ENCODE peak calls at places on chromosomes 6 and 20, in four cellular contexts. One of them, this sample, is unnamed.

GRCh38 chr20:53138454-53139291 is 166.5 kb downstream of the TSHZ2 start:
- DNase-seq in GM12891: peak; percentile 5
- DNase-seq in K562: no peak
- DNase-seq in H1: no peak
- DNase-seq in this sample: no peak

GRCh38 chr6:150579611-150580010 is 20.1 kb upstream of the PLEKHG1 start:
- DNase-seq in H1: no peak
- DNase-seq in K562: no peak
- DNase-seq in GM12891: no peak
- DNase-seq in this sample: no peak

GRCh38 chr6:137926207-137926731 is 59.2 kb downstream of the TNFAIP3 start:
- DNase-seq in GM12891: no peak
- DNase-seq in H1: peak; percentile 23
- DNase-seq in K562: peak; percentile 33
- DNase-seq in this sample: no peak

GRCh38 chr6:124798942-124799496 is 163.2 kb upstream of the RNF217 start:
- DNase-seq in GM12891: no peak
- DNase-seq in K562: no peak
- DNase-seq in H1: no peak
- DNase-seq in this sample: no peak

GRCh38 chr6:90610671-90611542 is 24.0 kb upstream of the MAP3K7 start:
- DNase-seq in GM12891: peak; percentile 42
- DNase-seq in H1: no peak
- DNase-seq in K562: peak; percentile 27
- DNase-seq in this sample: peak; percentile 35

GRCh38 chr20:61193164-61193563 is 58.9 kb upstream of the CDH4 start:
- DNase-seq in H1: no peak
- DNase-seq in GM12891: no peak
- DNase-seq in K562: no peak
- DNase-seq in this sample: no peak

GRCh38 chr20:10553326-10553984 is 118.3 kb downstream of the SLX4IP start:
- DNase-seq in H1: no peak
- DNase-seq in GM12891: no peak
- DNase-seq in K562: peak; percentile 26
- DNase-seq in this sample: no peak

GRCh38 chr20:6530254-6530653 is 237.2 kb upstream of the BMP2 start:
- DNase-seq in GM12891: no peak
- DNase-seq in K562: no peak
- DNase-seq in H1: no peak
- DNase-seq in this sample: no peak

GRCh38 chr6:5671162-5671561 is 335.6 kb downstream of the NRN1 start:
- DNase-seq in H1: no peak
- DNase-seq in GM12891: no peak
- DNase-seq in K562: peak; percentile 24
- DNase-seq in this sample: no peak

GRCh38 chr6:139533573-139534471 is 159.4 kb upstream of the CITED2 start:
- DNase-seq in GM12891: no peak
- DNase-seq in K562: peak; percentile 70
- DNase-seq in H1: no peak
- DNase-seq in this sample: no peak

GRCh38 chr6:90297124-90297865 is 652 bp upstream of the BACH2 start:
- DNase-seq in K562: no peak
- DNase-seq in GM12891: no peak
- DNase-seq in H1: no peak
- DNase-seq in this sample: no peak

GRCh38 chr6:44309092-44309491 is 4.1 kb downstream of the AARS2 start:
- DNase-seq in K562: no peak
- DNase-seq in H1: no peak
- DNase-seq in GM12891: no peak
- DNase-seq in this sample: no peak

GRCh38 chr20:58524814-58525213 is 9.6 kb upstream of the APCDD1L start:
- DNase-seq in H1: no peak
- DNase-seq in GM12891: no peak
- DNase-seq in K562: no peak
- DNase-seq in this sample: no peak

GRCh38 chr6:149080511-149080910 is 237.0 kb upstream of the TAB2 start:
- DNase-seq in K562: no peak
- DNase-seq in H1: no peak
- DNase-seq in GM12891: no peak
- DNase-seq in this sample: no peak

GRCh38 chr6:166667886-166668620 is 41.0 kb upstream of the RPS6KA2 start:
- DNase-seq in K562: no peak
- DNase-seq in GM12891: no peak
- DNase-seq in H1: no peak
- DNase-seq in this sample: no peak

GRCh38 chr6:164322533-164322932 is 908.0 kb downstream of the QKI start:
- DNase-seq in K562: no peak
- DNase-seq in GM12891: no peak
- DNase-seq in H1: no peak
- DNase-seq in this sample: no peak

GRCh38 chr6:56756219-56756789 is 113.6 kb upstream of the DST start:
- DNase-seq in K562: no peak
- DNase-seq in GM12891: no peak
- DNase-seq in H1: no peak
- DNase-seq in this sample: no peak

GRCh38 chr6:24766685-24767462 is 7.9 kb upstream of the GMNN start:
- DNase-seq in K562: no peak
- DNase-seq in H1: no peak
- DNase-seq in GM12891: no peak
- DNase-seq in this sample: peak; percentile 21

GRCh38 chr6:63351995-63352586 is 32.3 kb upstream of the LGSN start:
- DNase-seq in H1: no peak
- DNase-seq in K562: no peak
- DNase-seq in GM12891: no peak
- DNase-seq in this sample: no peak

GRCh38 chr20:63021356-63022321 is 14.9 kb upstream of the BHLHE23 start:
- DNase-seq in H1: no peak
- DNase-seq in K562: no peak
- DNase-seq in GM12891: no peak
- DNase-seq in this sample: no peak

GRCh38 chr20:50309280-50309763 is 118.7 kb downstream of the CEBPB start:
- DNase-seq in K562: no peak
- DNase-seq in GM12891: no peak
- DNase-seq in H1: no peak
- DNase-seq in this sample: no peak

GRCh38 chr6:33213166-33213988 is 5.1 kb downstream of the RING1 start:
- DNase-seq in K562: peak; percentile 22
- DNase-seq in GM12891: no peak
- DNase-seq in H1: no peak
- DNase-seq in this sample: peak; percentile 40

GRCh38 chr6:165835410-165835851 is 172.4 kb upstream of the PDE10A start:
- DNase-seq in GM12891: no peak
- DNase-seq in K562: no peak
- DNase-seq in H1: no peak
- DNase-seq in this sample: no peak

GRCh38 chr6:163309491-163310026 is 105.0 kb upstream of the QKI start:
- DNase-seq in K562: no peak
- DNase-seq in GM12891: no peak
- DNase-seq in H1: no peak
- DNase-seq in this sample: no peak

GRCh38 chr20:45322952-45323383 is 14.9 kb upstream of the MATN4 start:
- DNase-seq in K562: peak; percentile 41
- DNase-seq in H1: no peak
- DNase-seq in GM12891: no peak
- DNase-seq in this sample: no peak

GRCh38 chr6:45923831-45924391 is 91.7 kb downstream of the CLIC5 start:
- DNase-seq in GM12891: no peak
- DNase-seq in K562: no peak
- DNase-seq in H1: no peak
- DNase-seq in this sample: peak; percentile 23

GRCh38 chr6:28768187-28768913 is 155.4 kb downstream of the TRIM27 start:
- DNase-seq in GM12891: no peak
- DNase-seq in K562: no peak
- DNase-seq in H1: no peak
- DNase-seq in this sample: no peak

GRCh38 chr6:155116571-155116910 is 121.4 kb downstream of the TIAM2 start:
- DNase-seq in K562: no peak
- DNase-seq in GM12891: no peak
- DNase-seq in H1: no peak
- DNase-seq in this sample: no peak

GRCh38 chr6:51570168-51570921 is 517.1 kb downstream of the PKHD1 start:
- DNase-seq in K562: no peak
- DNase-seq in GM12891: no peak
- DNase-seq in H1: no peak
- DNase-seq in this sample: no peak

GRCh38 chr6:138545621-138545980 is 46.3 kb upstream of the NHSL1 start:
- DNase-seq in GM12891: no peak
- DNase-seq in K562: no peak
- DNase-seq in H1: no peak
- DNase-seq in this sample: no peak

GRCh38 chr20:47493954-47494293 is 7.8 kb upstream of the NCOA3 start:
- DNase-seq in K562: no peak
- DNase-seq in GM12891: no peak
- DNase-seq in H1: no peak
- DNase-seq in this sample: no peak

GRCh38 chr20:47493175-47493953 is 8.3 kb upstream of the NCOA3 start:
- DNase-seq in K562: peak; percentile 53
- DNase-seq in GM12891: no peak
- DNase-seq in H1: no peak
- DNase-seq in this sample: no peak

GRCh38 chr20:47489448-47489872 is 12.2 kb upstream of the NCOA3 start:
- DNase-seq in K562: no peak
- DNase-seq in GM12891: no peak
- DNase-seq in H1: no peak
- DNase-seq in this sample: no peak

GRCh38 chr20:47490795-47491194 is 10.9 kb upstream of the NCOA3 start:
- DNase-seq in H1: no peak
- DNase-seq in K562: no peak
- DNase-seq in GM12891: no peak
- DNase-seq in this sample: no peak

DNA sequence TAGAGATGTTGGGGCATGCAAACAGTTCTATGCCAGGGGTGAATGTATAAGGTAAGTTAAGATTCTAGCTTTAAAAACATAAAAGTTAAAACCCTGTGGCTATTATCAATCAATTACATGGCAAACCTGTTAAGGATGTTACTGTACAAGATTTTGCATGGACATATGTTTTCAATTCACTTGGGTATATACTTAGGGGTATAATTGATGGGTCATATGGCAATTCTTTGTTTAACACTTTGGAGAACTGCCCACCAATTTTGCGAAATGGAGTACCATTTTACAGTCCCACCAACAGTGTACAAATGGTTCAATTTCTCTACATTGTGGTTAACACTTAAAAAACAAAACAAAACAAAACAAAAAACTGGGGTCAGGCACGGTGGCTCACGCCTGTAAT is 9.4 kb upstream of the NCOA3 start:
- DNase-seq in GM12891: no peak
- DNase-seq in K562: no peak
- DNase-seq in H1: no peak
- DNase-seq in this sample: no peak
- TF ChIP-seq POLR2AphosphoS5 in GM12891: no peak
- TF ChIP-seq POLR2AphosphoS5 in K562: no peak
- TF ChIP-seq POLR2AphosphoS5 in H1: no peak
- TF ChIP-seq POLR2AphosphoS5 in this sample: no peak

DNA sequence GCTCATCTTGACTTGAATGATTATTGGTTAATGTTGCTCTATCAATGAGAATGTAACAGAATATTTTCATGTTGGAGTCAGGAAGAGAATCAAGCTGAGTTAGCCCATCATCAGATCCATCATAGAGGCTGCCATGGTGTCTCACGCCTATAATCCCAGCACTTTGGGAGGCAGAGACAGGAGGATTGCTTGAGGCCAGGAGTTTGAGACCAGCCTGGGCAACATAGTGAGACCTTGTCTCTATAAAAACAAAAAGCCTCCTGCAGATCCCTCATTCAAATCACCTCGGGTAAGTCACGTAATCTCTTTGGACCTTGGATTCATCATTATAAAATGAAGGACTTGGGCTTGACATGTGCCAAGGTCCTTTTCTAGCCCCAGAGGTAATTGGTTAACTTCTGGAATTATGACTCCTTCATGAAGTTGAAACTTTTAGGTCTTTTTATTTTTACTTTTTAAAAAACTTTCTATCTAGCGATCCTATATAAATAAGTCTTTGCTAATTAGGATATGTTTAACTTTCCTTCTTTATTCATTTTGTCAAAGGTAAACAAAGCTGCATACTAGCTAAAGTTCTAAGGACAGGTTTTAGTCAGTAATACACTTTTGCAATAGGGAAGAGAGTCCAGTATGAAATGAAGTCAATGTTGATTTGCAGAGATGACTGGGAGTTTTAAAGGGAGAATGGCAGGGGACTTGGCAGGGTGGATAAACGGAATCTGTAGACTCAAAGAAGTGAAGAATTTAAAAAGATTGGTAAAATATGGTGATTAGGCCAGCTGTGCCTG is 111.0 kb downstream of the ZFAND3 start:
- DNase-seq in GM12891: no peak
- DNase-seq in K562: no peak
- DNase-seq in H1: no peak
- DNase-seq in this sample: no peak
- TF ChIP-seq POLR2A in GM12891: no peak
- TF ChIP-seq POLR2A in K562: no peak
- TF ChIP-seq POLR2A in H1: no peak
- TF ChIP-seq POLR2A in this sample: no peak

GRCh38 chr6:72689107-72689954 is 67.5 kb downstream of the KCNQ5 start:
- DNase-seq in GM12891: peak; percentile 12
- DNase-seq in H1: no peak
- DNase-seq in K562: no peak
- DNase-seq in this sample: peak; percentile 16
- TF ChIP-seq TAF1 in GM12891: no peak
- TF ChIP-seq TAF1 in H1: no peak
- TF ChIP-seq TAF1 in K562: no peak
- TF ChIP-seq TAF1 in this sample: peak; percentile 48

DNA sequence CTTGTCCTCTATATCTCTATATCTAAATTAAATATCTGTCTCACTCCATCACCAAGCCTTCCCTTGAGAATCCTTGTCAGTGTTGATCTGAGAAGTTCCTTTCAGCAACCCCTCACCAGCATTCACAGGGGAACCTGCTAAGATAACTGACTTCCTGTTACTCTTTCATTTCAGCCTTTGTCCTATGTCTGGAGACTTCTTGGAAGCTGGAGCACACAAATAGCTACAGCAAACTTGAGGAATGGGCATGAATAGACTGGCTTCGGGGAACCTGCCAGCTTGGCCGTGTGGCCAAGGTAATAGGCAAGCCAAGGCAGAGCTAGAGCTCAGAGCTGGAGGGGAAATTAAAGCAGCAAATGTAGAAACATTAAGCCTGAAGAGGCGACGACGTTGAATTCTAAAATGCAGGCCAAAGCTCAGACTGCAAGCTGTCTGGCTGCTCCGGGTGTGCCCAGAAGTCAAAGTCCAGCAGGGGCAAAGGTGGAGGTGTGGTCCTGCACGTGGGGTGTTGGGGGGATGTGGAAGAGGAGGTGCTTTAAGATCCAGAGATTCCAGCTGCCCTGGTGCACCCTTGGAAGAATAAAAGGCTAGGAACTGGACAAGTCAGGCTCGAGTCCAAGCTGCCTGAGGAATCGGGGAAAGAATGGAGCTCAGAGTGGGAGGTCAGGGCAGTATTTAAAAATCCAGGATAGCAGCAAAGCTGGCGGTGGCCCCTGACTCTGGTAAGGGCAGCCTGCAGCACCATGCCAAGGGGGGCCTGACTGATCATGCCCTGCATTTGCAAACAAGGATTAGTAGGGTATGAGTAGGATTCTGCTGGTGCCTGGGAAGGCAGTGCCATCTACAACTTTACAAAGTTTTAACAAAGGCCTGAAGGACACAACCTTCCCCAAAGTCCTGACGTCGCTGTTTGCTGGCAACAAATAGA is 185.0 kb upstream of the SGK1 start:
- DNase-seq in H1: no peak
- DNase-seq in K562: no peak
- DNase-seq in GM12891: no peak
- DNase-seq in this sample: no peak
- TF ChIP-seq POLR2AphosphoS5 in H1: no peak
- TF ChIP-seq POLR2AphosphoS5 in K562: no peak
- TF ChIP-seq POLR2AphosphoS5 in GM12891: no peak
- TF ChIP-seq POLR2AphosphoS5 in this sample: no peak